ENCODE peak calls at places on chromosome 22, in five cellular contexts. H, T, I, C and K are unnamed samples. For H3K4me1, the result is how much of the 10 kb centered on the place peaks cover.

GRCh38 chr22:39983346-39983745 is 11.4 kb upstream of the FAM83F start:
- DNase-seq in T (no peak), H (no peak), I (no peak), C (no peak), K (no peak)

GRCh38 chr22:21766933-21767462 is 31.4 kb upstream of the YPEL1 start:
- DNase-seq in I (no peak), C (no peak), H (peak), T (no peak), K (no peak)

GRCh38 chr22:22110548-22111266 is 128.1 kb upstream of the TOP3B start:
- DNase-seq in T (no peak), H (no peak), C (peak), I (peak), K (peak)

GRCh38 chr22:48895831-48896765 is 931.6 kb downstream of the BRD1 start:
- DNase-seq in H (no peak), I (no peak), C (no peak), T (no peak), K (no peak)

GRCh38 chr22:32701021-32701420 is 100.5 kb upstream of the TIMP3 start:
- DNase-seq in C (peak), T (no peak), H (no peak), I (peak), K (no peak)

GRCh38 chr22:46003271-46004091 is 26.5 kb upstream of the WNT7B start:
- DNase-seq in C (no peak), T (peak), I (no peak), H (no peak), K (no peak)

GRCh38 chr22:22771696-22772377 is 115.8 kb upstream of the IGLL5 start:
- DNase-seq in T (no peak), H (no peak), C (no peak), I (no peak), K (no peak)

GRCh38 chr22:46085831-46086576 is 64.3 kb upstream of the PPARA start:
- DNase-seq in I (peak), H (no peak), T (peak), C (no peak), K (no peak)

GRCh38 chr22:45969801-45970464 is 7.0 kb downstream of the WNT7B start:
- DNase-seq in I (no peak), H (no peak), T (no peak), C (no peak), K (no peak)

GRCh38 chr22:33772793-33773192 is 147.5 kb downstream of the LARGE1 start:
- DNase-seq in C (no peak), H (no peak), I (no peak), T (no peak), K (no peak)

GRCh38 chr22:24435861-24436351 is 8.5 kb downstream of the ADORA2A start:
- DNase-seq in T (no peak), I (no peak), H (no peak), C (peak), K (no peak)

GRCh38 chr22:24433868-24434471 is 6.6 kb downstream of the ADORA2A start:
- DNase-seq in C (peak), T (no peak), I (no peak), H (no peak), K (no peak)

GRCh38 chr22:24436553-24436952 is 9.2 kb downstream of the ADORA2A start:
- DNase-seq in H (no peak), C (no peak), T (no peak), I (no peak), K (no peak)

GRCh38 chr22:24434472-24435322 is 7.3 kb downstream of the ADORA2A start:
- DNase-seq in I (no peak), C (no peak), H (peak), T (no peak), K (no peak)

GRCh38 chr22:24435323-24435645 is 7.9 kb downstream of the ADORA2A start:
- DNase-seq in H (no peak), T (no peak), I (no peak), C (no peak), K (no peak)
- H3K27ac ChIP-seq in H (peak), T (peak), I (no peak), C (no peak), K (no peak)

GRCh38 chr22:28795932-28796856 is 4.2 kb downstream of the XBP1 start:
- DNase-seq in T (no peak), C (no peak), H (no peak), I (no peak), K (no peak)

GRCh38 chr22:28791841-28792490 is 8.4 kb downstream of the XBP1 start:
- DNase-seq in I (no peak), T (no peak), C (peak), H (no peak), K (no peak)

GRCh38 chr22:28795071-28795693 is 5.2 kb downstream of the XBP1 start:
- DNase-seq in H (no peak), C (no peak), I (no peak), T (no peak), K (no peak)

GRCh38 chr22:28792491-28793383 is 7.6 kb downstream of the XBP1 start:
- DNase-seq in C (no peak), H (no peak), I (no peak), T (no peak), K (no peak)

DNA sequence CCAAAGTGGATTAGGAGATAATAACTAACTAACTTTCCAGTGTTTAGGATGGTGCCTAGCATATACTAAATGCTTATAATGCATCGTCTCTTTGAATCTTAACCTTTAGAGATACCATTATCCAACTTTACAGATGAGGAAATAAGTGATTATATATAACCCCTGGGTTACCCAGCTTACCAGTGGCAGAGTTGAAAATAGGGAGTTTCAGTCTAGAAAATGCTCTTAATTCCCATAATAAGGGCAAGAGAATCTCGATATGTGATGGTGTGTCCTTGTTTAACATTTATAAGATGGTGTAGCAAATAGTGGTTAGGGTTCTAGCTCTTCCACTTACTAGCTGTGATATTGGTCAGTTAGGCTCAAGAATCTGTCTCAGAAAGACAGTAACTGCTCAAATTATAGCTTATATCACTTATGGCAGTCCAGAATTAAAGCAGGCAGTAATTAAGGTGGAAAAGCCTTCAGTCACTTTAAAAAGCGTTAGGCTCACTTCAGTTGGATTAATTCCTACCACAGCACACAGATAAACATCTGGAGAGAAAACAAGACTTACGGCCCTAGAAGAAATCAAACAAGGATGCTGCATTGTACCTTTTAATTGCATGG is 6.3 kb downstream of the XBP1 start:
- DNase-seq in H (no peak), I (no peak), C (no peak), T (no peak), K (no peak)
- H3K4me1 ChIP-seq in H (half or more), I (under half), C (under half), T (half or more), K (under half)

DNA sequence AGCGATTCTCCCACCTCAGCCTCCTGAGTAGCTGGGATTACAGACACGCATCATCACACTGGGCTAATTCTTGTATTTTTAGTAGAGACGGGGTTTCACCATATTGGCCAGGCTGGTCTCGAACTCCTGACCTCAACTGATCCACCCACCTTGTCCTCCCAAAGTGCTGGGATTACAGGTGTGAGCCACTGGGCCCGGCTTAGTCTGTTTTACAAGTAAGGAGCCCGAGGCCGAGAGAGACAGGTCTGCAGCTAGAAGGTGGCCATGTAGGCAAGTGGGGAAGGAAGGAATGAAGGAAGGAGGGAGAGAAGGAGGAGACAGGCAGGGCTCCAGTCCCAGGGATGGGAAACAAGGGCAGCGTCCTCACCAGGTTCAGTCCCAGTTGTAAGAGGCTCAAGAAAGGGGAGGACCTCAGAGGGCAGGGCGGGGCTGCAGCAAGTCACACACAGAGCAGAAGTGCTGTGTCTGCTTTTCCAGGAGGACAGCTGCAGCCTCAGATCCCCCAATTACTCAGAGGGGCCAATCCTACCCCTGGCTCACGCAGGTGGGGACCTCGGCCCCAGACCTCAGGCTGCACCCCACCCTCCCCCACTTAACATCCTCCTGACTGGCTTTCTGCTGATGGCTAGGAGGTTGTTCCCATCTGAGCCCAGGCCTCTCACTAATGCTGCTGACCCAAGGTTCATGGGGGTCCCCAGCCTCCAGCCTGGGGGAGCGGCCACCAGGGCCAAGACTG is 53.8 kb upstream of the PRR5 start:
- DNase-seq in I (no peak), C (peak), H (no peak), T (peak), K (no peak)
- H3K27ac ChIP-seq in I (peak), C (peak), H (no peak), T (peak), K (no peak)

GRCh38 chr22:37485714-37486223 is 415 bp downstream of the MFNG start:
- DNase-seq in I (no peak), C (no peak), T (no peak), H (no peak), K (no peak)
- H3K4me1 ChIP-seq in I (under half), C (under half), T (under half), H (half or more), K (under half)

GRCh38 chr22:27786253-27786898 is 15.2 kb downstream of the MN1 start:
- DNase-seq in I (no peak), T (no peak), C (no peak), H (no peak), K (no peak)

GRCh38 chr22:27783436-27784098 is 18.0 kb downstream of the MN1 start:
- DNase-seq in C (no peak), T (no peak), H (no peak), I (no peak), K (no peak)

GRCh38 chr22:27785818-27786217 is 15.7 kb downstream of the MN1 start:
- DNase-seq in H (no peak), C (no peak), T (no peak), I (no peak), K (no peak)

GRCh38 chr22:27782065-27782464 is 19.5 kb downstream of the MN1 start:
- DNase-seq in H (no peak), C (no peak), T (no peak), I (no peak), K (no peak)

DNA sequence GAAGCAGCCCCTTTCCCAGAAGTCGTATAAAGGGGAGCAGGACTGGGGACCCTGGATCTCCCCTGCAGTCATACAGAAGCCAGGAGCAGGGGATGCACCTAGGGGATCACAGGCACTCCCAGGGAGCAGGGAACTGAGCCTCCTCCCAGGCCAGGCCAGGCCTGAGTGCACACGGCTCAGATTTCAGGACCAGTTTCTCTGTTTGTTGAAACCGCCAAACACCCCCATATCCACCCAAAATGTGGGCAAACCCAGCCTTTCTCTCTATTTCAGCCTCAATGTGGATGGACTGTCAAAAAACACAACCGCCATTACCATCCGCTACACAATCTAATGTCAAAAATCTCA is 17.5 kb downstream of the MN1 start:
- DNase-seq in H (no peak), I (no peak), C (no peak), T (no peak), K (no peak)
- H3K27ac ChIP-seq in H (no peak), I (no peak), C (no peak), T (peak), K (no peak)